ENCODE peak calls at places on chromosomes 2 and 18, in eight cellular contexts. S, L, R, G, W, N, T and F are unnamed samples.

GRCh38 chr2:59899692-59900091 is 653.8 kb downstream of the BCL11A start:
- DNase-seq in T (no peak), R (no peak), W (no peak), S (no peak), L (no peak), G (no peak), N (no peak), F (no peak)

GRCh38 chr2:226333388-226333787 is 466.2 kb downstream of the IRS1 start:
- DNase-seq in G (no peak), N (no peak), S (no peak), R (no peak), W (no peak), T (no peak), L (no peak), F (no peak)

GRCh38 chr2:9753276-9753600 is 90.0 kb upstream of the TAF1B start:
- DNase-seq in R (peak; percentile 68), L (peak; percentile 47), N (peak; percentile 95), W (peak; percentile 85), S (peak; percentile 44), G (peak; percentile 94), T (peak; percentile 78), F (peak; percentile 55)

GRCh38 chr2:66839551-66840320 is 404.8 kb downstream of the MEIS1 start:
- DNase-seq in N (peak; percentile 97), S (no peak), L (peak; percentile 59), G (no peak), R (peak; percentile 75), W (peak; percentile 98), T (no peak), F (peak; percentile 88)

GRCh38 chr2:142041996-142042395 is 88.8 kb downstream of the LRP1B start:
- DNase-seq in S (no peak), T (no peak), G (no peak), L (no peak), R (peak; percentile 55), W (no peak), N (no peak), F (peak; percentile 55)

GRCh38 chr2:42967959-42968674 is 175.7 kb upstream of the HAAO start:
- DNase-seq in G (no peak), W (peak; percentile 84), S (no peak), R (no peak), N (peak; percentile 73), T (no peak), L (peak; percentile 65), F (peak; percentile 78)

GRCh38 chr2:33666879-33667278 is 67.8 kb upstream of the FAM98A start:
- DNase-seq in L (no peak), R (no peak), N (no peak), G (no peak), T (no peak), S (no peak), W (no peak), F (no peak)

GRCh38 chr2:94993176-94994062 is 32.1 kb upstream of the MAL start:
- DNase-seq in N (no peak), L (no peak), G (no peak), T (no peak), S (no peak), W (no peak), R (no peak), F (no peak)

GRCh38 chr2:97733341-97734035 is 20.1 kb downstream of the ZAP70 start:
- DNase-seq in W (no peak), S (no peak), G (no peak), L (no peak), T (no peak), N (no peak), R (no peak), F (no peak)

GRCh38 chr2:64106481-64106880 is 37.7 kb downstream of the PELI1 start:
- DNase-seq in W (no peak), N (no peak), R (no peak), S (no peak), T (no peak), G (no peak), L (no peak), F (no peak)

GRCh38 chr2:219713110-219713509 is 85.7 kb downstream of the SLC4A3 start:
- DNase-seq in W (peak; percentile 71), S (no peak), R (no peak), L (no peak), N (peak; percentile 50), T (no peak), G (peak; percentile 42), F (no peak)

GRCh38 chr2:239779592-239779983 is 245.6 kb downstream of the NDUFA10 start:
- DNase-seq in G (no peak), N (no peak), R (no peak), S (no peak), L (no peak), W (no peak), T (no peak), F (no peak)

GRCh38 chr18:58583569-58583968 is 45.3 kb downstream of the ALPK2 start:
- DNase-seq in G (no peak), S (no peak), R (no peak), T (no peak), W (no peak), N (no peak), L (no peak), F (no peak)

GRCh38 chr18:22637787-22638186 is 220.1 kb upstream of the CTAGE1 start:
- DNase-seq in T (no peak), R (no peak), S (no peak), G (no peak), N (peak; percentile 87), W (peak; percentile 96), L (peak; percentile 17), F (peak; percentile 16)

GRCh38 chr2:118291481-118291880 is 203.2 kb downstream of the INSIG2 start:
- DNase-seq in N (no peak), S (no peak), T (no peak), L (no peak), R (no peak), W (no peak), G (no peak), F (no peak)

GRCh38 chr18:30613467-30613801 is 429.1 kb downstream of the DSC3 start:
- DNase-seq in T (no peak), L (no peak), R (no peak), G (no peak), W (no peak), N (no peak), S (no peak), F (no peak)

GRCh38 chr2:129753261-129753660 is 226.2 kb upstream of the RAB6C start:
- DNase-seq in L (no peak), G (no peak), R (no peak), W (no peak), S (no peak), T (no peak), N (no peak), F (no peak)

GRCh38 chr2:108594982-108595464 is 60.8 kb downstream of the LIMS1 start:
- DNase-seq in W (peak; percentile 90), T (no peak), G (peak; percentile 78), R (no peak), S (no peak), N (peak; percentile 96), L (no peak), F (peak; percentile 96)

GRCh38 chr2:46878240-46878877 is 37.2 kb downstream of the MCFD2 start:
- DNase-seq in T (no peak), N (no peak), R (no peak), S (no peak), G (no peak), L (no peak), W (no peak), F (no peak)

GRCh38 chr2:213034578-213034977 is 116.8 kb downstream of the IKZF2 start:
- DNase-seq in R (no peak), S (no peak), N (no peak), L (no peak), W (no peak), G (no peak), T (no peak), F (no peak)

DNA sequence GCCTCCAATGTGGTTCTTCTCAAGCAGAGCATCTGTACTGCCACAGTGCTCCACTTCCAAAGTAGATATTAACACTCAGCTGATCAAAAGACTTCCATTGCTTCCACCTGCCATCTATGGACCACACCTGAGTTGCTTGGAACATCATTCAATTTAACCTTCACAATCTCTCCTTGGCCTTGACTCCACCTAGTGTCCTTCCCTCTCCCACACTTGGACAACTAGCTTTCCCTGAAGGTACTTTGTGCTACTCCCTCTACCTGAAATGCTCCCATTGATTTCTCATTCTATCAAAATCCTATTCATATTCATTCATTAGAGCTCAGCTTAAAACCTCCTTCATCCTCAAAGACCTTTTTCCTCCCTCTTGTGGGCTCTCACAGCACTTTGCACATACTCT is 48.7 kb downstream of the SOWAHC start:
- DNase-seq in W (no peak), S (no peak), R (no peak), L (no peak), N (no peak), G (peak; percentile 41), T (no peak), F (no peak)
- TF ChIP-seq CTCF in W (peak; percentile 33), S (no peak), R (no peak), L (peak; percentile 17), N (peak; percentile 22), G (peak; percentile 29), T (peak; percentile 40), F (peak; percentile 14)

GRCh38 chr18:23643815-23644214 is 18.9 kb downstream of the ANKRD29 start:
- DNase-seq in W (no peak), L (no peak), N (no peak), R (no peak), G (no peak), S (no peak), T (no peak), F (no peak)
- H3K4me3 ChIP-seq in W (no peak overlapping the region), L (no peak overlapping the region), N (no peak overlapping the region), R (no peak overlapping the region), G (no peak overlapping the region), S (no peak overlapping the region), T (no peak overlapping the region), F (no peak overlapping the region)

GRCh38 chr2:38591152-38591551 is 11.6 kb downstream of the HNRNPLL start:
- DNase-seq in W (no peak), T (no peak), N (no peak), R (no peak), G (no peak), S (no peak), L (no peak), F (no peak)

GRCh38 chr2:38586926-38587325 is 15.8 kb downstream of the HNRNPLL start:
- DNase-seq in T (no peak), L (no peak), N (no peak), W (peak; percentile 60), S (no peak), G (no peak), R (no peak), F (no peak)

GRCh38 chr2:38592951-38593350 is 9.8 kb downstream of the HNRNPLL start:
- DNase-seq in G (no peak), S (no peak), T (no peak), W (peak; percentile 33), N (no peak), R (no peak), L (no peak), F (no peak)

DNA sequence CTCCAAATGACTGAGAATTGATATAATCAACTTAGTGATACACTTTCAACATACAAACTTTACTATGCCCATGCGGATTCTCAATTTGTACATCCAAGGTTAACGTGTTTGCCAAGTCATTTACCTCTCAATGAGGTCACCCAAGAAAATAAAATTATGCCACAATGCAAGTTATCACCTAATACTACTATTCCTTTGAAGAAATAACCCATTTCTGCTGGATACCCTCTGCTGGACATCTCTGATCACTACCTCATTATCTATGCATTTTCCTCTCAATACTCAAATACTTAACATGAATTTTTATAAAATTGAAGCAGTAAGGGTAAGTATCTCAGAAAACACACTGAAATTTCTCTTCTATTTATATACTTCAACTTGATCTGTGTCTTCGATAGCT is 12.7 kb downstream of the HNRNPLL start:
- DNase-seq in N (no peak), S (no peak), L (no peak), W (peak; percentile 38), R (no peak), T (no peak), G (no peak), F (no peak)
- TF ChIP-seq CTCF in N (peak; percentile 12), S (no peak), L (no peak), W (peak; percentile 48), R (peak; percentile 36), T (peak; percentile 32), G (no peak), F (peak; percentile 44)

GRCh38 chr18:63315879-63316278 is 3.7 kb downstream of the BCL2 start:
- DNase-seq in L (no peak), W (no peak), G (peak; percentile 25), N (no peak), R (no peak), S (no peak), T (no peak), F (no peak)
- H3K4me3 ChIP-seq in L (no peak overlapping the region), W (no peak overlapping the region), G (peak overlapping the region; percentile 91), N (no peak overlapping the region), R (no peak overlapping the region), S (peak overlapping the region; percentile 44), T (peak overlapping the region; percentile 74), F (no peak overlapping the region)